ENCODE peak calls at places on chromosome 6, in six cellular contexts. K is heart right ventricle, O is NCI-H1092, Y is IMR-90, V is AG04449, N is GM20000. X is an unnamed sample.

GRCh38 chr6:44285552-44286284 is 15.5 kb downstream of the TMEM151B start:
- DNase-seq in K (no peak), O (no peak), Y (peak), V (no peak), N (no peak), X (no peak)

GRCh38 chr6:76942203-76942971 is 520.9 kb downstream of the HTR1B start:
- DNase-seq in K (no peak), O (no peak), Y (no peak), V (no peak), N (no peak), X (no peak)

GRCh38 chr6:145838305-145838704 is 23.7 kb upstream of the FBXO30 start:
- DNase-seq in K (no peak), O (no peak), Y (no peak), V (no peak), N (no peak), X (no peak)

GRCh38 chr6:121335111-121336008 is 1.1 kb upstream of the TBC1D32 start:
- DNase-seq in K (no peak), O (no peak), Y (no peak), V (no peak), N (peak), X (no peak)

GRCh38 chr6:81937296-81937937 is 184.9 kb upstream of the TENT5A start:
- DNase-seq in K (no peak), O (no peak), Y (peak), V (no peak), N (no peak), X (no peak)

GRCh38 chr6:45148711-45149341 is 179.3 kb upstream of the RUNX2 start:
- DNase-seq in K (no peak), O (no peak), Y (peak), V (peak), N (no peak), X (no peak)

GRCh38 chr6:44377971-44378370 is 9.5 kb upstream of the CDC5L start:
- DNase-seq in K (no peak), O (no peak), Y (no peak), V (no peak), N (no peak), X (no peak)

GRCh38 chr6:44036699-44037101 is 90.6 kb downstream of the MRPL14 start:
- DNase-seq in K (no peak), O (no peak), Y (no peak), V (no peak), N (no peak), X (no peak)

GRCh38 chr6:95431637-95432228 is 145.6 kb upstream of the MANEA start:
- DNase-seq in K (no peak), O (no peak), Y (peak), V (no peak), N (peak), X (no peak)

GRCh38 chr6:8114956-8115355 is 12.6 kb upstream of the EEF1E1 start:
- DNase-seq in K (no peak), O (no peak), Y (no peak), V (no peak), N (no peak), X (no peak)

GRCh38 chr6:99349620-99350141 is at the start of gene FAXC:
- DNase-seq in K (peak), O (peak), Y (peak), V (no peak), N (peak), X (peak)

GRCh38 chr6:52157301-52157930 is 28.8 kb upstream of the IL17A start:
- DNase-seq in K (no peak), O (no peak), Y (peak), V (no peak), N (peak), X (no peak)

GRCh38 chr6:47106216-47106615 is 64.1 kb upstream of the ADGRF1 start:
- DNase-seq in K (no peak), O (no peak), Y (no peak), V (no peak), N (no peak), X (no peak)

GRCh38 chr6:7073810-7074525 is 33.8 kb upstream of the RREB1 start:
- DNase-seq in K (no peak), O (no peak), Y (no peak), V (no peak), N (peak), X (no peak)

GRCh38 chr6:79833264-79833663 is 114.1 kb downstream of the ELOVL4 start:
- DNase-seq in K (no peak), O (no peak), Y (no peak), V (no peak), N (no peak), X (no peak)

GRCh38 chr6:161374971-161375873 is 101.4 kb upstream of the AGPAT4 start:
- DNase-seq in K (peak), O (peak), Y (no peak), V (no peak), N (no peak), X (peak)

GRCh38 chr6:33843696-33844121 is 39.9 kb upstream of the MLN start:
- DNase-seq in K (no peak), O (no peak), Y (no peak), V (no peak), N (no peak), X (no peak)

GRCh38 chr6:1631251-1631650 is 21.5 kb downstream of the FOXC1 start:
- DNase-seq in K (no peak), O (no peak), Y (no peak), V (no peak), N (no peak), X (no peak)

GRCh38 chr6:5464096-5464885 is 203.0 kb downstream of the FARS2 start:
- DNase-seq in K (no peak), O (no peak), Y (peak), V (no peak), N (no peak), X (no peak)

GRCh38 chr6:160102956-160103824 is 18.4 kb upstream of the SLC22A1 start:
- DNase-seq in K (no peak), O (no peak), Y (peak), V (no peak), N (peak), X (no peak)

GRCh38 chr6:154479388-154480143 is 30.9 kb downstream of the CNKSR3 start:
- DNase-seq in K (no peak), O (no peak), Y (peak), V (no peak), N (no peak), X (no peak)

GRCh38 chr6:130019796-130020105 is 1.4 kb downstream of the L3MBTL3 start:
- DNase-seq in K (peak), O (no peak), Y (no peak), V (no peak), N (no peak), X (no peak)

GRCh38 chr6:14211596-14211961 is 94.0 kb downstream of the CD83 start:
- DNase-seq in K (peak), O (no peak), Y (peak), V (no peak), N (peak), X (no peak)

GRCh38 chr6:136288566-136289326 is 900 bp downstream of the BCLAF1 start:
- DNase-seq in K (peak), O (peak), Y (peak), V (peak), N (peak), X (peak)

GRCh38 chr6:133241901-133242760 is 974 bp downstream of the EYA4 start:
- DNase-seq in K (peak), O (peak), Y (peak), V (no peak), N (no peak), X (no peak)

GRCh38 chr6:168916576-168917207 is 337.0 kb downstream of the THBS2 start:
- DNase-seq in K (no peak), O (no peak), Y (no peak), V (no peak), N (no peak), X (no peak)

GRCh38 chr6:136174510-136174909 is 75.6 kb downstream of the MTFR2 start:
- DNase-seq in K (no peak), O (no peak), Y (no peak), V (no peak), N (no peak), X (no peak)

GRCh38 chr6:84771732-84772131 is 7.3 kb upstream of the TBX18 start:
- DNase-seq in K (no peak), O (no peak), Y (no peak), V (no peak), N (no peak), X (no peak)

GRCh38 chr6:145734486-145735355 is 599 bp downstream of the EPM2A start:
- DNase-seq in K (peak), O (peak), Y (peak), V (no peak), N (peak), X (peak)

GRCh38 chr6:158382491-158382890 is 70.2 kb downstream of the TULP4 start:
- DNase-seq in K (no peak), O (no peak), Y (no peak), V (no peak), N (no peak), X (no peak)

GRCh38 chr6:162856885-162857284 is 129.1 kb downstream of the PACRG start:
- DNase-seq in K (no peak), O (peak), Y (peak), V (peak), N (no peak), X (peak)

X was measured in NCI-H510A.